ENCODE peak calls at places on chromosomes 12 and 14, in four cellular contexts. One of them, this sample, is unnamed.

GRCh38 chr12:26112703-26113147 is 12.1 kb downstream of the BHLHE41 start:
- DNase-seq in fibroblast of lung: no peak
- DNase-seq in IMR-90: peak
- DNase-seq in K562: no peak
- DNase-seq in this sample: peak

GRCh38 chr14:52015411-52016030 is 26.2 kb downstream of the RTRAF start:
- DNase-seq in fibroblast of lung: no peak
- DNase-seq in IMR-90: peak
- DNase-seq in K562: peak
- DNase-seq in this sample: peak

GRCh38 chr12:50785406-50785805 is 21.5 kb downstream of the ATF1 start:
- DNase-seq in fibroblast of lung: no peak
- DNase-seq in IMR-90: no peak
- DNase-seq in K562: no peak
- DNase-seq in this sample: no peak

GRCh38 chr14:65282909-65283253 is 129.6 kb upstream of the FUT8 start:
- DNase-seq in fibroblast of lung: no peak
- DNase-seq in IMR-90: no peak
- DNase-seq in K562: no peak
- DNase-seq in this sample: no peak

GRCh38 chr12:96172981-96173380 is 21.2 kb upstream of the ELK3 start:
- DNase-seq in fibroblast of lung: no peak
- DNase-seq in IMR-90: no peak
- DNase-seq in K562: no peak
- DNase-seq in this sample: no peak

GRCh38 chr14:106509795-106510194 is 983.4 kb downstream of the TMEM121 start:
- DNase-seq in fibroblast of lung: no peak
- DNase-seq in IMR-90: no peak
- DNase-seq in K562: no peak
- DNase-seq in this sample: no peak

GRCh38 chr12:55132816-55133215 is 6.6 kb downstream of the OR9K2 start:
- DNase-seq in fibroblast of lung: no peak
- DNase-seq in IMR-90: no peak
- DNase-seq in K562: no peak
- DNase-seq in this sample: no peak

GRCh38 chr12:99984271-99985128 is at the start of gene ANKS1B:
- DNase-seq in fibroblast of lung: peak
- DNase-seq in IMR-90: peak
- DNase-seq in K562: peak
- DNase-seq in this sample: peak

GRCh38 chr12:58764100-58764953 is 156.0 kb downstream of the LRIG3 start:
- DNase-seq in fibroblast of lung: no peak
- DNase-seq in IMR-90: peak
- DNase-seq in K562: no peak
- DNase-seq in this sample: no peak

GRCh38 chr14:40859065-40859464 is 747.6 kb upstream of the LRFN5 start:
- DNase-seq in fibroblast of lung: no peak
- DNase-seq in IMR-90: no peak
- DNase-seq in K562: no peak
- DNase-seq in this sample: no peak

GRCh38 chr12:70271025-70271424 is 27.8 kb downstream of the CNOT2 start:
- DNase-seq in fibroblast of lung: no peak
- DNase-seq in IMR-90: no peak
- DNase-seq in K562: no peak
- DNase-seq in this sample: no peak

GRCh38 chr14:93736378-93737014 is 51.8 kb downstream of the PRIMA1 start:
- DNase-seq in fibroblast of lung: no peak
- DNase-seq in IMR-90: no peak
- DNase-seq in K562: no peak
- DNase-seq in this sample: peak

GRCh38 chr12:80763874-80764273 is 47.2 kb downstream of the MYF5 start:
- DNase-seq in fibroblast of lung: peak
- DNase-seq in IMR-90: peak
- DNase-seq in K562: no peak
- DNase-seq in this sample: peak

GRCh38 chr14:101071493-101071891 is 168.0 kb upstream of the RTL1 start:
- DNase-seq in fibroblast of lung: no peak
- DNase-seq in IMR-90: no peak
- DNase-seq in K562: no peak
- DNase-seq in this sample: no peak

GRCh38 chr12:68613209-68613904 is 2.7 kb downstream of the RAP1B start:
- DNase-seq in fibroblast of lung: no peak
- DNase-seq in IMR-90: no peak
- DNase-seq in K562: no peak
- DNase-seq in this sample: no peak

GRCh38 chr12:116448165-116448756 is 110.9 kb upstream of the MAP1LC3B2 start:
- DNase-seq in fibroblast of lung: no peak
- DNase-seq in IMR-90: no peak
- DNase-seq in K562: no peak
- DNase-seq in this sample: no peak

GRCh38 chr14:89833120-89833521 is 121.4 kb downstream of the EFCAB11 start:
- DNase-seq in fibroblast of lung: no peak
- DNase-seq in IMR-90: no peak
- DNase-seq in K562: no peak
- DNase-seq in this sample: no peak

GRCh38 chr12:93913845-93914244 is 234.5 kb upstream of the PLXNC1 start:
- DNase-seq in fibroblast of lung: peak
- DNase-seq in IMR-90: peak
- DNase-seq in K562: no peak
- DNase-seq in this sample: no peak

GRCh38 chr14:45085004-45085403 is 1.1 kb downstream of the PRPF39 start:
- DNase-seq in fibroblast of lung: peak
- DNase-seq in IMR-90: peak
- DNase-seq in K562: no peak
- DNase-seq in this sample: peak

GRCh38 chr14:36553650-36554260 is 28.7 kb downstream of the NKX2-8 start:
- DNase-seq in fibroblast of lung: peak
- DNase-seq in IMR-90: peak
- DNase-seq in K562: peak
- DNase-seq in this sample: peak

GRCh38 chr12:55681142-55682077 is 26.3 kb downstream of the ITGA7 start:
- DNase-seq in fibroblast of lung: peak
- DNase-seq in IMR-90: peak
- DNase-seq in K562: peak
- DNase-seq in this sample: peak

GRCh38 chr12:96907681-96908163 is 665 bp downstream of the NEDD1 start:
- DNase-seq in fibroblast of lung: peak
- DNase-seq in IMR-90: peak
- DNase-seq in K562: peak
- DNase-seq in this sample: peak

GRCh38 chr14:39071096-39071495 is 31.9 kb downstream of the SEC23A start:
- DNase-seq in fibroblast of lung: no peak
- DNase-seq in IMR-90: no peak
- DNase-seq in K562: no peak
- DNase-seq in this sample: no peak

GRCh38 chr12:112801055-112801454 is 9.5 kb downstream of the RPH3A start:
- DNase-seq in fibroblast of lung: no peak
- DNase-seq in IMR-90: no peak
- DNase-seq in K562: no peak
- DNase-seq in this sample: no peak

GRCh38 chr14:37592288-37593274 is 2.5 kb downstream of the FOXA1 start:
- DNase-seq in fibroblast of lung: no peak
- DNase-seq in IMR-90: no peak
- DNase-seq in K562: no peak
- DNase-seq in this sample: peak

GRCh38 chr12:9943244-9943643 is 11.1 kb upstream of the CLEC2A start:
- DNase-seq in fibroblast of lung: no peak
- DNase-seq in IMR-90: no peak
- DNase-seq in K562: no peak
- DNase-seq in this sample: no peak

GRCh38 chr12:27615331-27615891 is 80.8 kb upstream of the REP15 start:
- DNase-seq in fibroblast of lung: no peak
- DNase-seq in IMR-90: peak
- DNase-seq in K562: no peak
- DNase-seq in this sample: no peak

GRCh38 chr12:108572166-108572790 is 9.9 kb downstream of the ISCU start:
- DNase-seq in fibroblast of lung: no peak
- DNase-seq in IMR-90: no peak
- DNase-seq in K562: no peak
- DNase-seq in this sample: no peak

GRCh38 chr12:25825494-25825893 is 133.0 kb upstream of the RASSF8 start:
- DNase-seq in fibroblast of lung: no peak
- DNase-seq in IMR-90: no peak
- DNase-seq in K562: no peak
- DNase-seq in this sample: no peak

GRCh38 chr12:89525002-89525823 is 617 bp upstream of the GALNT4 start:
- DNase-seq in fibroblast of lung: no peak
- DNase-seq in IMR-90: peak
- DNase-seq in K562: peak
- DNase-seq in this sample: peak

GRCh38 chr12:101089271-101089670 is 120.8 kb downstream of the SLC5A8 start:
- DNase-seq in fibroblast of lung: no peak
- DNase-seq in IMR-90: no peak
- DNase-seq in K562: no peak
- DNase-seq in this sample: no peak

GRCh38 chr14:76694106-76694505 is 67.2 kb upstream of the VASH1 start:
- DNase-seq in fibroblast of lung: no peak
- DNase-seq in IMR-90: no peak
- DNase-seq in K562: no peak
- DNase-seq in this sample: no peak

GRCh38 chr14:78316711-78317110 is 146.5 kb downstream of the NRXN3 start:
- DNase-seq in fibroblast of lung: no peak
- DNase-seq in IMR-90: no peak
- DNase-seq in K562: no peak
- DNase-seq in this sample: no peak

GRCh38 chr12:123937707-123938600 is 34.7 kb downstream of the CCDC92 start:
- DNase-seq in fibroblast of lung: no peak
- DNase-seq in IMR-90: peak
- DNase-seq in K562: no peak
- DNase-seq in this sample: no peak

GRCh38 chr12:123939716-123940626 is 32.7 kb downstream of the CCDC92 start:
- DNase-seq in fibroblast of lung: no peak
- DNase-seq in IMR-90: no peak
- DNase-seq in K562: no peak
- DNase-seq in this sample: no peak

GRCh38 chr12:123936956-123937706 is 35.5 kb downstream of the CCDC92 start:
- DNase-seq in fibroblast of lung: no peak
- DNase-seq in IMR-90: no peak
- DNase-seq in K562: no peak
- DNase-seq in this sample: no peak

GRCh38 chr12:123940627-123940966 is 32.0 kb downstream of the CCDC92 start:
- DNase-seq in fibroblast of lung: no peak
- DNase-seq in IMR-90: no peak
- DNase-seq in K562: no peak
- DNase-seq in this sample: no peak

GRCh38 chr12:123938679-123939480 is 33.8 kb downstream of the CCDC92 start:
- DNase-seq in fibroblast of lung: no peak
- DNase-seq in IMR-90: no peak
- DNase-seq in K562: peak
- DNase-seq in this sample: peak
- TF ChIP-seq CTCF in fibroblast of lung: no peak
- TF ChIP-seq CTCF in IMR-90: peak
- TF ChIP-seq CTCF in K562: peak
- TF ChIP-seq CTCF in this sample: peak

GRCh38 chr14:69675246-69675583 is 63.8 kb downstream of the SUSD6 start:
- DNase-seq in fibroblast of lung: no peak
- DNase-seq in IMR-90: no peak
- DNase-seq in K562: no peak
- DNase-seq in this sample: no peak
- H3K9ac ChIP-seq in fibroblast of lung: no peak
- H3K9ac ChIP-seq in IMR-90: no peak
- H3K9ac ChIP-seq in K562: no peak
- H3K9ac ChIP-seq in this sample: no peak

DNA sequence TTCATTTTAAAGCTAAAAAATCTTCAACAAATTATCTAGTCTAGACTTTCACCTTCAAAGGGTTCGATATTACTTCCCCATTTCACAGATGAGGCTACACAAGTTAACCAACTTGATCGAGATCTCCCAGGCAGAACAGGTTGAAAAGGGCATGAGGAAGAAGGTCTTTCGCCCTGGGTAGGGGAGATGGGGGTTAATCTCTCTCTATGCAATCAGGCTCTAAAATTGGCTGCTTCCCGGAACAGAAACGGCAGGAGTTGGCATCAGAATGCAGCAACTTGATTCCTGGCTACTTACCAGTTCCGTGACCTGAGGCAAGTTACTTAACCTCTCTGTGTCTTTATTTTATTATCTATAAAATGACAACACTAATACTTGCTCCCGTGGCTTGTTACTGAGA is 2.4 kb upstream of the CISTR start:
- DNase-seq in fibroblast of lung: no peak
- DNase-seq in IMR-90: no peak
- DNase-seq in K562: no peak
- DNase-seq in this sample: no peak
- H2AFZ ChIP-seq in fibroblast of lung: no peak
- H2AFZ ChIP-seq in IMR-90: no peak
- H2AFZ ChIP-seq in K562: no peak
- H2AFZ ChIP-seq in this sample: no peak

GRCh38 chr14:60642790-60643397 is 6.4 kb downstream of the SIX1 start:
- DNase-seq in fibroblast of lung: no peak
- DNase-seq in IMR-90: no peak
- DNase-seq in K562: no peak
- DNase-seq in this sample: peak

GRCh38 chr14:60645191-60645590 is 4.1 kb downstream of the SIX1 start:
- DNase-seq in fibroblast of lung: no peak
- DNase-seq in IMR-90: no peak
- DNase-seq in K562: no peak
- DNase-seq in this sample: no peak

GRCh38 chr14:60641722-60642269 is 7.5 kb downstream of the SIX1 start:
- DNase-seq in fibroblast of lung: no peak
- DNase-seq in IMR-90: no peak
- DNase-seq in K562: no peak
- DNase-seq in this sample: no peak

GRCh38 chr14:60642270-60642789 is 6.9 kb downstream of the SIX1 start:
- DNase-seq in fibroblast of lung: peak
- DNase-seq in IMR-90: no peak
- DNase-seq in K562: no peak
- DNase-seq in this sample: peak

DNA sequence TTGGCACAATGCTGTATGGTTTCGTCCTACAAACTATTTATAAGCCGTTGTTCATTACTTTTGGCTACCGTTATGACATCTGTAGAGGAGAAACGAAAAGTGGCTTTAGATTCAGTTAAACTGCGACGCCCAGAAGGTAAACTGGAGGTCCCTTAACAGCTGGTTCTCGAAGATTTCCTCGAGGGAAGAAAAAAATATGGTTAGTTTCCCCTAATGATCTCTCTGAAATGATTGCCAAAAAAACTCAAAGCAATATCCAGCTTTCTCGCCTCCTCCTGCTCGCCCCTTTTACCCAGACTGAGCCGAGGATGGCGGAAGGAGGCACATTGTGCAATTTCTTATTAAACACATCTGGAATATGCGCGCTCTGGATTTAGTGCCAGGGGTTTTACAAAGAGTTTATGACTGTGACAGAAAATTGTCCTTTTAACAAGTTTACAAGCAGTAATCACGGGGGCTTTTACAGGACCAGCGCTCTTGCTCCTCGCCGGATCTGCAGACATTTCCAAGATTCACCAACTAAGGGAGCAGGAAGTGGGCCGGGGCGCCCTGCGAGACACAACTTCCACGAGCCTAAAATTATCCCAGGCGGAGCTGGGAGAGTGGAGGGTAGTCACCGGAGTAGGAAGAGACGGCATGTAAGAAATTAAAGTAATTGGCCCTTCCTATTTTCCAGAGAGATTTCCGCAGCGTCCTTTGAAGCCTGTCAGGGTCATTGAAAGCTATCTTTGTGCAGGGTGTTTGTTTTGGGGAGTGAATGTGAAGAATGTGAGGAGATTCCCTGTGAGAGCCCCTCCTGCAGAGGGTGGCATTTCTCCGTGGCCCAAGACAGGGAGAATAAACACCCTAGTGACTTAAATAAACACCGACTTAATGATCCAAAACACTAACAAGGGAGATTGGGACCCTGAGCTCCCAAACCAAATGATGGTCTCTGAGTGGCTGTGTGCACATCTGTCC is 5.6 kb downstream of the SIX1 start:
- DNase-seq in fibroblast of lung: peak
- DNase-seq in IMR-90: peak
- DNase-seq in K562: no peak
- DNase-seq in this sample: peak
- TF ChIP-seq CTCF in fibroblast of lung: no peak
- TF ChIP-seq CTCF in IMR-90: no peak
- TF ChIP-seq CTCF in K562: no peak
- TF ChIP-seq CTCF in this sample: no peak